ENCODE peak calls at places on chromosomes 6 and 20, in five cellular contexts. W is AG10803; X is activated T-cell treated with anti-CD3 and anti-CD28 coated beads, Interleukin-2, amount 50 U/mL, for 72 hours; Q is M059J; O is CD8-positive, alpha-beta T cell. K is an unnamed sample.
A peak's percentile ranks its signal among the peaks of the same experiment; 100 is the strongest.

GRCh38 chr6:104705095-104705707 is 154.5 kb downstream of the HACE1 start:
- DNase-seq in W (peak; percentile 42), X (peak; percentile 9), Q (peak; percentile 96), O (peak; percentile 8), K (peak; percentile 8)

GRCh38 chr6:43668151-43669028 is 19.2 kb downstream of the MRPS18A start:
- DNase-seq in W (peak; percentile 55), X (peak; percentile 60), Q (peak; percentile 88), O (peak; percentile 50), K (no peak)

GRCh38 chr6:76518443-76518842 is 446.0 kb upstream of the IMPG1 start:
- DNase-seq in W (no peak), X (no peak), Q (no peak), O (no peak), K (no peak)

GRCh38 chr20:57877995-57878394 is 168.2 kb upstream of the PMEPA1 start:
- DNase-seq in W (no peak), X (no peak), Q (no peak), O (no peak), K (no peak)

GRCh38 chr6:167235005-167235404 is 56.1 kb upstream of the UNC93A start:
- DNase-seq in W (no peak), X (no peak), Q (no peak), O (no peak), K (no peak)

GRCh38 chr6:125918681-125919566 is 37.6 kb upstream of the HINT3 start:
- DNase-seq in W (peak; percentile 70), X (peak; percentile 48), Q (peak; percentile 97), O (peak; percentile 8), K (peak; percentile 25)

GRCh38 chr6:42140756-42141602 is 1.4 kb downstream of the C6orf132 start:
- DNase-seq in W (peak; percentile 55), X (no peak), Q (no peak), O (no peak), K (no peak)

GRCh38 chr20:41462372-41463161 is 95.9 kb upstream of the EMILIN3 start:
- DNase-seq in W (no peak), X (no peak), Q (no peak), O (no peak), K (no peak)

GRCh38 chr20:53900380-53900999 is 169.9 kb downstream of the BCAS1 start:
- DNase-seq in W (peak; percentile 85), X (no peak), Q (peak; percentile 89), O (no peak), K (no peak)

GRCh38 chr20:25282034-25282781 is 34.3 kb downstream of the PYGB start:
- DNase-seq in W (no peak), X (no peak), Q (no peak), O (no peak), K (no peak)